ENCODE peak calls at places on chromosomes 7 and 10, in ten cellular contexts. One of them, this sample, is unnamed.

GRCh38 chr10:45460235-45460878 is 86.3 kb downstream of the ALOX5 start:
- DNase-seq in amniotic stem cell: no peak
- DNase-seq in body of pancreas: no peak
- DNase-seq in NCI-H1417 treated with DMSO at 0.1 percent for 48 hours: no peak
- DNase-seq in HS-5: no peak
- DNase-seq in head of caudate nucleus: no peak
- DNase-seq in neural crest cell: no peak
- DNase-seq in stimulated activated CD8-positive, alpha-beta memory T cell treated with anti-CD3 and anti-CD28 coated beads, Interleukin-15, amount 100 ng/mL, for 24 hours: no peak
- DNase-seq in AG09319: no peak
- DNase-seq in midbrain: no peak
- DNase-seq in this sample: no peak

GRCh38 chr10:3272300-3272699 is 99.7 kb upstream of the PITRM1 start:
- DNase-seq in NCI-H1417 treated with DMSO at 0.1 percent for 48 hours: no peak
- DNase-seq in midbrain: no peak
- DNase-seq in amniotic stem cell: no peak
- DNase-seq in AG09319: no peak
- DNase-seq in HS-5: no peak
- DNase-seq in stimulated activated CD8-positive, alpha-beta memory T cell treated with anti-CD3 and anti-CD28 coated beads, Interleukin-15, amount 100 ng/mL, for 24 hours: no peak
- DNase-seq in body of pancreas: no peak
- DNase-seq in neural crest cell: no peak
- DNase-seq in head of caudate nucleus: no peak
- DNase-seq in this sample: no peak

GRCh38 chr7:86846494-86847190 is 202.9 kb downstream of the GRM3 start:
- DNase-seq in NCI-H1417 treated with DMSO at 0.1 percent for 48 hours: no peak
- DNase-seq in head of caudate nucleus: no peak
- DNase-seq in midbrain: no peak
- DNase-seq in amniotic stem cell: no peak
- DNase-seq in stimulated activated CD8-positive, alpha-beta memory T cell treated with anti-CD3 and anti-CD28 coated beads, Interleukin-15, amount 100 ng/mL, for 24 hours: no peak
- DNase-seq in neural crest cell: no peak
- DNase-seq in HS-5: no peak
- DNase-seq in AG09319: no peak
- DNase-seq in body of pancreas: peak; percentile 81
- DNase-seq in this sample: peak; percentile 11

GRCh38 chr10:104300736-104301292 is 31.8 kb downstream of the GSTO2 start:
- DNase-seq in HS-5: peak; percentile 98
- DNase-seq in neural crest cell: no peak
- DNase-seq in AG09319: peak; percentile 84
- DNase-seq in body of pancreas: peak; percentile 86
- DNase-seq in NCI-H1417 treated with DMSO at 0.1 percent for 48 hours: peak; percentile 56
- DNase-seq in stimulated activated CD8-positive, alpha-beta memory T cell treated with anti-CD3 and anti-CD28 coated beads, Interleukin-15, amount 100 ng/mL, for 24 hours: no peak
- DNase-seq in head of caudate nucleus: peak; percentile 55
- DNase-seq in amniotic stem cell: peak; percentile 96
- DNase-seq in midbrain: no peak
- DNase-seq in this sample: peak; percentile 76

GRCh38 chr7:151088856-151089699 is 2.8 kb downstream of the AGAP3 start:
- DNase-seq in stimulated activated CD8-positive, alpha-beta memory T cell treated with anti-CD3 and anti-CD28 coated beads, Interleukin-15, amount 100 ng/mL, for 24 hours: no peak
- DNase-seq in NCI-H1417 treated with DMSO at 0.1 percent for 48 hours: no peak
- DNase-seq in HS-5: no peak
- DNase-seq in head of caudate nucleus: peak; percentile 49
- DNase-seq in body of pancreas: peak; percentile 84
- DNase-seq in AG09319: no peak
- DNase-seq in amniotic stem cell: no peak
- DNase-seq in midbrain: peak; percentile 13
- DNase-seq in neural crest cell: no peak
- DNase-seq in this sample: no peak

GRCh38 chr10:75407716-75408511 is 6.3 kb upstream of the ZNF503 start:
- DNase-seq in midbrain: no peak
- DNase-seq in AG09319: no peak
- DNase-seq in neural crest cell: peak; percentile 35
- DNase-seq in NCI-H1417 treated with DMSO at 0.1 percent for 48 hours: no peak
- DNase-seq in HS-5: no peak
- DNase-seq in head of caudate nucleus: no peak
- DNase-seq in stimulated activated CD8-positive, alpha-beta memory T cell treated with anti-CD3 and anti-CD28 coated beads, Interleukin-15, amount 100 ng/mL, for 24 hours: no peak
- DNase-seq in amniotic stem cell: no peak
- DNase-seq in body of pancreas: peak; percentile 35
- DNase-seq in this sample: no peak

GRCh38 chr10:107686095-107686494 is 521.6 kb upstream of the SORCS1 start:
- DNase-seq in head of caudate nucleus: no peak
- DNase-seq in midbrain: peak; percentile 5
- DNase-seq in amniotic stem cell: no peak
- DNase-seq in AG09319: no peak
- DNase-seq in stimulated activated CD8-positive, alpha-beta memory T cell treated with anti-CD3 and anti-CD28 coated beads, Interleukin-15, amount 100 ng/mL, for 24 hours: no peak
- DNase-seq in body of pancreas: no peak
- DNase-seq in HS-5: no peak
- DNase-seq in NCI-H1417 treated with DMSO at 0.1 percent for 48 hours: no peak
- DNase-seq in neural crest cell: no peak
- DNase-seq in this sample: no peak

GRCh38 chr10:2986341-2986933 is 80.9 kb upstream of the PFKP start:
- DNase-seq in head of caudate nucleus: no peak
- DNase-seq in AG09319: no peak
- DNase-seq in midbrain: no peak
- DNase-seq in amniotic stem cell: no peak
- DNase-seq in NCI-H1417 treated with DMSO at 0.1 percent for 48 hours: no peak
- DNase-seq in HS-5: no peak
- DNase-seq in body of pancreas: no peak
- DNase-seq in neural crest cell: no peak
- DNase-seq in stimulated activated CD8-positive, alpha-beta memory T cell treated with anti-CD3 and anti-CD28 coated beads, Interleukin-15, amount 100 ng/mL, for 24 hours: no peak
- DNase-seq in this sample: no peak

GRCh38 chr7:95441042-95441823 is 6.4 kb upstream of the PON2 start:
- DNase-seq in head of caudate nucleus: no peak
- DNase-seq in HS-5: no peak
- DNase-seq in amniotic stem cell: no peak
- DNase-seq in AG09319: no peak
- DNase-seq in midbrain: no peak
- DNase-seq in body of pancreas: no peak
- DNase-seq in NCI-H1417 treated with DMSO at 0.1 percent for 48 hours: no peak
- DNase-seq in neural crest cell: no peak
- DNase-seq in stimulated activated CD8-positive, alpha-beta memory T cell treated with anti-CD3 and anti-CD28 coated beads, Interleukin-15, amount 100 ng/mL, for 24 hours: no peak
- DNase-seq in this sample: no peak

GRCh38 chr10:27998178-27998953 is 513 bp downstream of the ODAD2 start:
- DNase-seq in HS-5: no peak
- DNase-seq in head of caudate nucleus: peak; percentile 10
- DNase-seq in amniotic stem cell: no peak
- DNase-seq in AG09319: no peak
- DNase-seq in body of pancreas: peak; percentile 17
- DNase-seq in midbrain: peak; percentile 26
- DNase-seq in NCI-H1417 treated with DMSO at 0.1 percent for 48 hours: no peak
- DNase-seq in neural crest cell: peak; percentile 55
- DNase-seq in stimulated activated CD8-positive, alpha-beta memory T cell treated with anti-CD3 and anti-CD28 coated beads, Interleukin-15, amount 100 ng/mL, for 24 hours: no peak
- DNase-seq in this sample: peak; percentile 52

GRCh38 chr7:106110885-106111670 is 1.0 kb downstream of the SYPL1 start:
- DNase-seq in HS-5: no peak
- DNase-seq in AG09319: no peak
- DNase-seq in amniotic stem cell: no peak
- DNase-seq in NCI-H1417 treated with DMSO at 0.1 percent for 48 hours: peak; percentile 13
- DNase-seq in head of caudate nucleus: no peak
- DNase-seq in midbrain: peak; percentile 71
- DNase-seq in stimulated activated CD8-positive, alpha-beta memory T cell treated with anti-CD3 and anti-CD28 coated beads, Interleukin-15, amount 100 ng/mL, for 24 hours: no peak
- DNase-seq in body of pancreas: no peak
- DNase-seq in neural crest cell: no peak
- DNase-seq in this sample: no peak

GRCh38 chr10:97570789-97571536 is 1.6 kb upstream of the ANKRD2 start:
- DNase-seq in NCI-H1417 treated with DMSO at 0.1 percent for 48 hours: no peak
- DNase-seq in head of caudate nucleus: no peak
- DNase-seq in midbrain: peak; percentile 21
- DNase-seq in HS-5: no peak
- DNase-seq in neural crest cell: no peak
- DNase-seq in AG09319: no peak
- DNase-seq in amniotic stem cell: no peak
- DNase-seq in stimulated activated CD8-positive, alpha-beta memory T cell treated with anti-CD3 and anti-CD28 coated beads, Interleukin-15, amount 100 ng/mL, for 24 hours: no peak
- DNase-seq in body of pancreas: no peak
- DNase-seq in this sample: no peak

GRCh38 chr7:68706291-68706690 is 892.0 kb upstream of the AUTS2 start:
- DNase-seq in stimulated activated CD8-positive, alpha-beta memory T cell treated with anti-CD3 and anti-CD28 coated beads, Interleukin-15, amount 100 ng/mL, for 24 hours: no peak
- DNase-seq in midbrain: no peak
- DNase-seq in body of pancreas: no peak
- DNase-seq in NCI-H1417 treated with DMSO at 0.1 percent for 48 hours: no peak
- DNase-seq in neural crest cell: no peak
- DNase-seq in AG09319: no peak
- DNase-seq in amniotic stem cell: no peak
- DNase-seq in head of caudate nucleus: no peak
- DNase-seq in HS-5: no peak
- DNase-seq in this sample: no peak

This sample was measured in NCI-H1105 treated with DMSO at 0.1 percent for 48 hours.